ENCODE peak calls at places on chromosomes 6 and 20, in four cellular contexts. One of them, this sample, is unnamed.

GRCh38 chr20:36310215-36310981 is 4.3 kb downstream of the DLGAP4 start:
- DNase-seq in hepatocyte: no peak
- DNase-seq in PC-3: no peak
- DNase-seq in GM23248: no peak
- DNase-seq in this sample: no peak

GRCh38 chr6:158464483-158464882 is 95.4 kb upstream of the TMEM181 start:
- DNase-seq in PC-3: no peak
- DNase-seq in GM23248: no peak
- DNase-seq in hepatocyte: no peak
- DNase-seq in this sample: peak

GRCh38 chr20:34404803-34405202 is 41.7 kb downstream of the ITCH start:
- DNase-seq in PC-3: no peak
- DNase-seq in hepatocyte: no peak
- DNase-seq in GM23248: no peak
- DNase-seq in this sample: no peak

GRCh38 chr20:7722564-7722963 is 217.7 kb downstream of the HAO1 start:
- DNase-seq in PC-3: no peak
- DNase-seq in hepatocyte: no peak
- DNase-seq in GM23248: peak
- DNase-seq in this sample: no peak

GRCh38 chr6:82872092-82872635 is 193.5 kb downstream of the UBE3D start:
- DNase-seq in hepatocyte: peak
- DNase-seq in GM23248: no peak
- DNase-seq in PC-3: peak
- DNase-seq in this sample: no peak

GRCh38 chr6:141541766-141542324 is 590.9 kb upstream of the GJE1 start:
- DNase-seq in hepatocyte: no peak
- DNase-seq in GM23248: no peak
- DNase-seq in PC-3: peak
- DNase-seq in this sample: no peak

GRCh38 chr6:146912730-146913680 is 291.2 kb upstream of the STXBP5 start:
- DNase-seq in PC-3: no peak
- DNase-seq in hepatocyte: no peak
- DNase-seq in GM23248: peak
- DNase-seq in this sample: no peak

GRCh38 chr6:85436408-85436807 is 13.5 kb upstream of the NT5E start:
- DNase-seq in PC-3: no peak
- DNase-seq in GM23248: peak
- DNase-seq in hepatocyte: no peak
- DNase-seq in this sample: no peak

GRCh38 chr6:163667372-163668060 is 253.0 kb downstream of the QKI start:
- DNase-seq in PC-3: no peak
- DNase-seq in hepatocyte: no peak
- DNase-seq in GM23248: peak
- DNase-seq in this sample: no peak

GRCh38 chr20:41392871-41393704 is 26.5 kb upstream of the EMILIN3 start:
- DNase-seq in GM23248: peak
- DNase-seq in PC-3: no peak
- DNase-seq in hepatocyte: no peak
- DNase-seq in this sample: no peak

GRCh38 chr20:41329435-41330342 is 10.9 kb upstream of the LPIN3 start:
- DNase-seq in hepatocyte: peak
- DNase-seq in GM23248: peak
- DNase-seq in PC-3: peak
- DNase-seq in this sample: no peak

GRCh38 chr6:89952696-89953095 is 58.4 kb downstream of the GJA10 start:
- DNase-seq in GM23248: no peak
- DNase-seq in PC-3: peak
- DNase-seq in hepatocyte: no peak
- DNase-seq in this sample: no peak

GRCh38 chr6:110250838-110251237 is 70.6 kb downstream of the CDC40 start:
- DNase-seq in PC-3: no peak
- DNase-seq in hepatocyte: no peak
- DNase-seq in GM23248: no peak
- DNase-seq in this sample: peak

GRCh38 chr20:6786548-6786947 is 19.1 kb downstream of the BMP2 start:
- DNase-seq in PC-3: no peak
- DNase-seq in hepatocyte: no peak
- DNase-seq in GM23248: no peak
- DNase-seq in this sample: no peak

GRCh38 chr6:114592506-114592905 is 249.7 kb upstream of the HS3ST5 start:
- DNase-seq in hepatocyte: no peak
- DNase-seq in GM23248: no peak
- DNase-seq in PC-3: no peak
- DNase-seq in this sample: no peak

GRCh38 chr20:33159713-33160112 is 8.2 kb upstream of the BPIFA2 start:
- DNase-seq in GM23248: no peak
- DNase-seq in hepatocyte: no peak
- DNase-seq in PC-3: no peak
- DNase-seq in this sample: no peak

GRCh38 chr20:1870792-1871550 is 24.2 kb upstream of the SIRPA start:
- DNase-seq in PC-3: no peak
- DNase-seq in hepatocyte: peak
- DNase-seq in GM23248: no peak
- DNase-seq in this sample: no peak

GRCh38 chr6:81031429-81031828 is 721.1 kb downstream of the TENT5A start:
- DNase-seq in hepatocyte: no peak
- DNase-seq in GM23248: peak
- DNase-seq in PC-3: no peak
- DNase-seq in this sample: no peak

GRCh38 chr6:159043236-159043635 is 1.6 kb downstream of the TAGAP start:
- DNase-seq in GM23248: no peak
- DNase-seq in hepatocyte: no peak
- DNase-seq in PC-3: no peak
- DNase-seq in this sample: no peak

GRCh38 chr6:106666290-106667021 is 37.1 kb downstream of the QRSL1 start:
- DNase-seq in PC-3: no peak
- DNase-seq in hepatocyte: no peak
- DNase-seq in GM23248: no peak
- DNase-seq in this sample: peak

GRCh38 chr6:147774856-147775255 is 266.4 kb downstream of the SAMD5 start:
- DNase-seq in hepatocyte: no peak
- DNase-seq in GM23248: no peak
- DNase-seq in PC-3: peak
- DNase-seq in this sample: peak

GRCh38 chr20:61728786-61729365 is 336.8 kb downstream of the TAF4 start:
- DNase-seq in hepatocyte: no peak
- DNase-seq in GM23248: no peak
- DNase-seq in PC-3: no peak
- DNase-seq in this sample: no peak

GRCh38 chr20:24289737-24290481 is 179.5 kb upstream of the SYNDIG1 start:
- DNase-seq in GM23248: no peak
- DNase-seq in PC-3: no peak
- DNase-seq in hepatocyte: no peak
- DNase-seq in this sample: peak

GRCh38 chr6:2132416-2132815 is 113.0 kb downstream of the GMDS start:
- DNase-seq in hepatocyte: no peak
- DNase-seq in PC-3: peak
- DNase-seq in GM23248: no peak
- DNase-seq in this sample: no peak

GRCh38 chr6:31214516-31214915 is 44.0 kb upstream of the POU5F1 start:
- DNase-seq in PC-3: peak
- DNase-seq in hepatocyte: no peak
- DNase-seq in GM23248: no peak
- DNase-seq in this sample: no peak

GRCh38 chr20:63572788-63573738 is 976 bp downstream of the HELZ2 start:
- DNase-seq in PC-3: peak
- DNase-seq in GM23248: peak
- DNase-seq in hepatocyte: no peak
- DNase-seq in this sample: peak

GRCh38 chr6:105482227-105482839 is 79.5 kb upstream of the PREP start:
- DNase-seq in GM23248: no peak
- DNase-seq in hepatocyte: peak
- DNase-seq in PC-3: no peak
- DNase-seq in this sample: no peak

GRCh38 chr20:7358670-7359069 is 581.6 kb downstream of the HAO1 start:
- DNase-seq in GM23248: no peak
- DNase-seq in PC-3: no peak
- DNase-seq in hepatocyte: no peak
- DNase-seq in this sample: peak

GRCh38 chr20:42974347-42974746 is 215.4 kb downstream of the PTPRT start:
- DNase-seq in hepatocyte: no peak
- DNase-seq in GM23248: no peak
- DNase-seq in PC-3: no peak
- DNase-seq in this sample: no peak

GRCh38 chr20:50745634-50746137 is 14.3 kb downstream of the PARD6B start:
- DNase-seq in GM23248: no peak
- DNase-seq in PC-3: peak
- DNase-seq in hepatocyte: no peak
- DNase-seq in this sample: no peak

GRCh38 chr6:14292119-14292518 is 174.5 kb downstream of the CD83 start:
- DNase-seq in GM23248: no peak
- DNase-seq in PC-3: peak
- DNase-seq in hepatocyte: no peak
- DNase-seq in this sample: no peak

GRCh38 chr6:107786709-107787588 is 37.2 kb downstream of the SCML4 start:
- DNase-seq in GM23248: no peak
- DNase-seq in hepatocyte: no peak
- DNase-seq in PC-3: no peak
- DNase-seq in this sample: no peak

GRCh38 chr6:152368761-152369624 is 268.2 kb downstream of the SYNE1 start:
- DNase-seq in PC-3: no peak
- DNase-seq in GM23248: no peak
- DNase-seq in hepatocyte: no peak
- DNase-seq in this sample: no peak

GRCh38 chr20:6780414-6780813 is 12.9 kb downstream of the BMP2 start:
- DNase-seq in GM23248: no peak
- DNase-seq in hepatocyte: no peak
- DNase-seq in PC-3: no peak
- DNase-seq in this sample: no peak

GRCh38 chr20:20003088-20003954 is 13.8 kb upstream of the NAA20 start:
- DNase-seq in PC-3: no peak
- DNase-seq in GM23248: peak
- DNase-seq in hepatocyte: no peak
- DNase-seq in this sample: no peak
- TF ChIP-seq EZH2phosphoT487 in PC-3: no peak
- TF ChIP-seq EZH2phosphoT487 in GM23248: no peak
- TF ChIP-seq EZH2phosphoT487 in hepatocyte: no peak
- TF ChIP-seq EZH2phosphoT487 in this sample: no peak

DNA sequence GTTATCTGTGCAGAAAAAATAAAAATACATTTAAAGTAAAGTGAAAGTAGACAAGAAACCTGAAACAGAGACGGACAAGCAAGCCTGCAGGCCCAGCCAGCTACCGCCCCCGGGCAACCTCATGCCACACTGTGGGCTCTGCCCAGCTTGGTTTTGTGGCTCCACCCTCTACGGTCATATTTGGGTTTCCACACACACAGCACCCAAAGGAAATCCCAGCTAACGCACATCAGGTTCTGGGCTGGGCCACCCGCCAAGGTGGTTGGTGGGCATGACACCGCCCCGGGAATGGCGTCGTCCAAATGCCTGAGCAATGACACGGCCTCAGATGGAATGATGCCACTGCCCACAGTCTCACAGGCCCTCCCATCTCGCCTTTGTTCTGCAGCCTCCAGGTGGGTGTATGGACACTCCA is 22.9 kb downstream of the FAM110A start:
- DNase-seq in GM23248: peak
- DNase-seq in PC-3: peak
- DNase-seq in hepatocyte: no peak
- DNase-seq in this sample: no peak
- TF ChIP-seq EZH2phosphoT487 in GM23248: no peak
- TF ChIP-seq EZH2phosphoT487 in PC-3: no peak
- TF ChIP-seq EZH2phosphoT487 in hepatocyte: no peak
- TF ChIP-seq EZH2phosphoT487 in this sample: no peak

GRCh38 chr6:16372029-16372776 is 133.8 kb downstream of the GMPR start:
- DNase-seq in hepatocyte: no peak
- DNase-seq in PC-3: no peak
- DNase-seq in GM23248: no peak
- DNase-seq in this sample: no peak

GRCh38 chr6:16370943-16371342 is 132.6 kb downstream of the GMPR start:
- DNase-seq in hepatocyte: no peak
- DNase-seq in PC-3: no peak
- DNase-seq in GM23248: no peak
- DNase-seq in this sample: no peak

GRCh38 chr6:16369989-16370388 is 131.6 kb downstream of the GMPR start:
- DNase-seq in PC-3: no peak
- DNase-seq in GM23248: no peak
- DNase-seq in hepatocyte: no peak
- DNase-seq in this sample: no peak

GRCh38 chr6:16369108-16369507 is 130.7 kb downstream of the GMPR start:
- DNase-seq in PC-3: no peak
- DNase-seq in hepatocyte: no peak
- DNase-seq in GM23248: no peak
- DNase-seq in this sample: no peak

GRCh38 chr6:16371401-16371800 is 133.0 kb downstream of the GMPR start:
- DNase-seq in GM23248: no peak
- DNase-seq in hepatocyte: no peak
- DNase-seq in PC-3: no peak
- DNase-seq in this sample: no peak
- TF ChIP-seq EZH2phosphoT487 in GM23248: no peak
- TF ChIP-seq EZH2phosphoT487 in hepatocyte: no peak
- TF ChIP-seq EZH2phosphoT487 in PC-3: no peak
- TF ChIP-seq EZH2phosphoT487 in this sample: no peak

GRCh38 chr20:37411408-37412306 is 65.7 kb downstream of the SRC start:
- DNase-seq in PC-3: no peak
- DNase-seq in hepatocyte: no peak
- DNase-seq in GM23248: peak
- DNase-seq in this sample: peak
- TF ChIP-seq EZH2phosphoT487 in PC-3: no peak
- TF ChIP-seq EZH2phosphoT487 in hepatocyte: no peak
- TF ChIP-seq EZH2phosphoT487 in GM23248: no peak
- TF ChIP-seq EZH2phosphoT487 in this sample: no peak

GRCh38 chr6:43097502-43097901 is 21.4 kb downstream of the PTK7 start:
- DNase-seq in hepatocyte: no peak
- DNase-seq in PC-3: no peak
- DNase-seq in GM23248: no peak
- DNase-seq in this sample: no peak

GRCh38 chr6:43093361-43094289 is 17.5 kb downstream of the PTK7 start:
- DNase-seq in hepatocyte: no peak
- DNase-seq in PC-3: no peak
- DNase-seq in GM23248: peak
- DNase-seq in this sample: peak

GRCh38 chr6:43096451-43097097 is 20.5 kb downstream of the PTK7 start:
- DNase-seq in GM23248: peak
- DNase-seq in PC-3: peak
- DNase-seq in hepatocyte: peak
- DNase-seq in this sample: peak

GRCh38 chr6:43097098-43097489 is 21.0 kb downstream of the PTK7 start:
- DNase-seq in PC-3: peak
- DNase-seq in GM23248: no peak
- DNase-seq in hepatocyte: no peak
- DNase-seq in this sample: no peak

GRCh38 chr6:43095939-43096338 is 19.8 kb downstream of the PTK7 start:
- DNase-seq in GM23248: no peak
- DNase-seq in PC-3: no peak
- DNase-seq in hepatocyte: no peak
- DNase-seq in this sample: no peak
- TF ChIP-seq EZH2phosphoT487 in GM23248: no peak
- TF ChIP-seq EZH2phosphoT487 in PC-3: no peak
- TF ChIP-seq EZH2phosphoT487 in hepatocyte: no peak
- TF ChIP-seq EZH2phosphoT487 in this sample: no peak

GRCh38 chr6:12010635-12011275 is 1.4 kb upstream of the HIVEP1 start:
- DNase-seq in GM23248: peak
- DNase-seq in PC-3: no peak
- DNase-seq in hepatocyte: peak
- DNase-seq in this sample: peak
- TF ChIP-seq EZH2phosphoT487 in GM23248: no peak
- TF ChIP-seq EZH2phosphoT487 in PC-3: no peak
- TF ChIP-seq EZH2phosphoT487 in hepatocyte: no peak
- TF ChIP-seq EZH2phosphoT487 in this sample: no peak

This sample was measured in GM23338.